ENCODE peak calls at places on chromosomes 1 and 21, in six cellular contexts. One of them, this sample, is unnamed.
A peak's percentile ranks its signal among the peaks of the same experiment; 100 is the strongest.

GRCh38 chr1:25571522-25571970 is 28.1 kb downstream of the LDLRAP1 start:
- DNase-seq in AG09319: no peak
- DNase-seq in neural crest cell: no peak
- DNase-seq in PC-9: no peak
- DNase-seq in mammary epithelial cell: no peak
- DNase-seq in RWPE1: no peak
- DNase-seq in this sample: no peak

GRCh38 chr1:87899746-87900145 is 571.1 kb downstream of the LMO4 start:
- DNase-seq in AG09319: no peak
- DNase-seq in neural crest cell: no peak
- DNase-seq in PC-9: no peak
- DNase-seq in mammary epithelial cell: no peak
- DNase-seq in RWPE1: no peak
- DNase-seq in this sample: no peak

GRCh38 chr1:50332941-50333594 is 90.2 kb downstream of the DMRTA2 start:
- DNase-seq in AG09319: no peak
- DNase-seq in neural crest cell: peak; percentile 69
- DNase-seq in PC-9: peak; percentile 46
- DNase-seq in mammary epithelial cell: peak; percentile 20
- DNase-seq in RWPE1: peak; percentile 41
- DNase-seq in this sample: peak; percentile 40

GRCh38 chr1:206890125-206890637 is 7.1 kb upstream of the IL24 start:
- DNase-seq in AG09319: no peak
- DNase-seq in neural crest cell: no peak
- DNase-seq in PC-9: no peak
- DNase-seq in mammary epithelial cell: peak; percentile 84
- DNase-seq in RWPE1: peak; percentile 75
- DNase-seq in this sample: peak; percentile 99

GRCh38 chr21:32597205-32597604 is 11.9 kb upstream of the TCP10L start:
- DNase-seq in AG09319: no peak
- DNase-seq in neural crest cell: no peak
- DNase-seq in PC-9: no peak
- DNase-seq in mammary epithelial cell: peak; percentile 97
- DNase-seq in RWPE1: peak; percentile 69
- DNase-seq in this sample: peak; percentile 78

GRCh38 chr1:33468559-33468958 is 3.9 kb upstream of the ZSCAN20 start:
- DNase-seq in AG09319: no peak
- DNase-seq in neural crest cell: no peak
- DNase-seq in PC-9: no peak
- DNase-seq in mammary epithelial cell: no peak
- DNase-seq in RWPE1: no peak
- DNase-seq in this sample: no peak

GRCh38 chr1:17773626-17774326 is 18.6 kb downstream of the ACTL8 start:
- DNase-seq in AG09319: no peak
- DNase-seq in neural crest cell: no peak
- DNase-seq in PC-9: no peak
- DNase-seq in mammary epithelial cell: no peak
- DNase-seq in RWPE1: no peak
- DNase-seq in this sample: no peak

GRCh38 chr1:157380523-157380922 is 171.8 kb downstream of the FCRL5 start:
- DNase-seq in AG09319: no peak
- DNase-seq in neural crest cell: no peak
- DNase-seq in PC-9: no peak
- DNase-seq in mammary epithelial cell: no peak
- DNase-seq in RWPE1: no peak
- DNase-seq in this sample: no peak

GRCh38 chr1:51316113-51316763 is 14.1 kb downstream of the TTC39A start:
- DNase-seq in AG09319: no peak
- DNase-seq in neural crest cell: no peak
- DNase-seq in PC-9: no peak
- DNase-seq in mammary epithelial cell: no peak
- DNase-seq in RWPE1: no peak
- DNase-seq in this sample: no peak

GRCh38 chr1:18575620-18576019 is 55.0 kb upstream of the PAX7 start:
- DNase-seq in AG09319: no peak
- DNase-seq in neural crest cell: peak; percentile 81
- DNase-seq in PC-9: no peak
- DNase-seq in mammary epithelial cell: no peak
- DNase-seq in RWPE1: peak; percentile 76
- DNase-seq in this sample: no peak

GRCh38 chr1:211579434-211580302 is 707 bp upstream of the SLC30A1 start:
- DNase-seq in AG09319: no peak
- DNase-seq in neural crest cell: peak; percentile 70
- DNase-seq in PC-9: peak; percentile 79
- DNase-seq in mammary epithelial cell: no peak
- DNase-seq in RWPE1: peak; percentile 4
- DNase-seq in this sample: peak; percentile 74

GRCh38 chr1:205199090-205199930 is 12.2 kb downstream of the DSTYK start:
- DNase-seq in AG09319: no peak
- DNase-seq in neural crest cell: no peak
- DNase-seq in PC-9: no peak
- DNase-seq in mammary epithelial cell: peak; percentile 73
- DNase-seq in RWPE1: no peak
- DNase-seq in this sample: no peak

GRCh38 chr1:93703649-93704048 is 22.0 kb upstream of the BCAR3 start:
- DNase-seq in AG09319: no peak
- DNase-seq in neural crest cell: no peak
- DNase-seq in PC-9: peak; percentile 26
- DNase-seq in mammary epithelial cell: peak; percentile 64
- DNase-seq in RWPE1: no peak
- DNase-seq in this sample: peak; percentile 25

GRCh38 chr21:24045775-24046215 is 1561.5 kb downstream of the MRPL39 start:
- DNase-seq in AG09319: peak; percentile 47
- DNase-seq in neural crest cell: peak; percentile 1
- DNase-seq in PC-9: peak; percentile 9
- DNase-seq in mammary epithelial cell: no peak
- DNase-seq in RWPE1: peak; percentile 2
- DNase-seq in this sample: peak; percentile 94

GRCh38 chr1:241045659-241046058 is 311.3 kb downstream of the RGS7 start:
- DNase-seq in AG09319: no peak
- DNase-seq in neural crest cell: no peak
- DNase-seq in PC-9: no peak
- DNase-seq in mammary epithelial cell: no peak
- DNase-seq in RWPE1: no peak
- DNase-seq in this sample: no peak

GRCh38 chr21:31873275-31873695 is 465 bp downstream of the HUNK start:
- DNase-seq in AG09319: no peak
- DNase-seq in neural crest cell: peak; percentile 50
- DNase-seq in PC-9: no peak
- DNase-seq in mammary epithelial cell: no peak
- DNase-seq in RWPE1: no peak
- DNase-seq in this sample: no peak

GRCh38 chr1:156920233-156921052 is at the start of gene LRRC71:
- DNase-seq in AG09319: peak; percentile 52
- DNase-seq in neural crest cell: peak; percentile 85
- DNase-seq in PC-9: peak; percentile 69
- DNase-seq in mammary epithelial cell: peak; percentile 48
- DNase-seq in RWPE1: peak; percentile 72
- DNase-seq in this sample: peak; percentile 69

GRCh38 chr1:97680894-97681293 is 239.9 kb downstream of the DPYD start:
- DNase-seq in AG09319: no peak
- DNase-seq in neural crest cell: no peak
- DNase-seq in PC-9: no peak
- DNase-seq in mammary epithelial cell: no peak
- DNase-seq in RWPE1: no peak
- DNase-seq in this sample: no peak

GRCh38 chr1:47656719-47657685 is 219.2 kb downstream of the FOXD2 start:
- DNase-seq in AG09319: peak; percentile 15
- DNase-seq in neural crest cell: no peak
- DNase-seq in PC-9: no peak
- DNase-seq in mammary epithelial cell: no peak
- DNase-seq in RWPE1: no peak
- DNase-seq in this sample: no peak

GRCh38 chr1:64850846-64851245 is 106.0 kb downstream of the RAVER2 start:
- DNase-seq in AG09319: no peak
- DNase-seq in neural crest cell: no peak
- DNase-seq in PC-9: no peak
- DNase-seq in mammary epithelial cell: no peak
- DNase-seq in RWPE1: no peak
- DNase-seq in this sample: no peak

GRCh38 chr1:10387611-10388386 is 11.1 kb upstream of the PGD start:
- DNase-seq in AG09319: peak; percentile 42
- DNase-seq in neural crest cell: no peak
- DNase-seq in PC-9: no peak
- DNase-seq in mammary epithelial cell: peak; percentile 41
- DNase-seq in RWPE1: peak; percentile 14
- DNase-seq in this sample: peak; percentile 42

GRCh38 chr1:211133393-211133840 is 531 bp downstream of the KCNH1 start:
- DNase-seq in AG09319: no peak
- DNase-seq in neural crest cell: peak; percentile 18
- DNase-seq in PC-9: no peak
- DNase-seq in mammary epithelial cell: peak; percentile 6
- DNase-seq in RWPE1: no peak
- DNase-seq in this sample: no peak

GRCh38 chr1:28010979-28011378 is 51.2 kb downstream of the XKR8 start:
- DNase-seq in AG09319: no peak
- DNase-seq in neural crest cell: no peak
- DNase-seq in PC-9: no peak
- DNase-seq in mammary epithelial cell: no peak
- DNase-seq in RWPE1: no peak
- DNase-seq in this sample: no peak

GRCh38 chr1:15945832-15946448 is 30.0 kb downstream of the ZBTB17 start:
- DNase-seq in AG09319: no peak
- DNase-seq in neural crest cell: no peak
- DNase-seq in PC-9: no peak
- DNase-seq in mammary epithelial cell: no peak
- DNase-seq in RWPE1: no peak
- DNase-seq in this sample: no peak

GRCh38 chr21:44870748-44871495 is 2.6 kb downstream of the PTTG1IP start:
- DNase-seq in AG09319: no peak
- DNase-seq in neural crest cell: no peak
- DNase-seq in PC-9: peak; percentile 29
- DNase-seq in mammary epithelial cell: peak; percentile 73
- DNase-seq in RWPE1: no peak
- DNase-seq in this sample: peak; percentile 36

GRCh38 chr21:26845066-26845749 is at the start of gene ADAMTS1:
- DNase-seq in AG09319: peak; percentile 89
- DNase-seq in neural crest cell: peak; percentile 94
- DNase-seq in PC-9: no peak
- DNase-seq in mammary epithelial cell: peak; percentile 72
- DNase-seq in RWPE1: peak; percentile 50
- DNase-seq in this sample: peak; percentile 59

GRCh38 chr1:195195423-195196057 is 1412.7 kb downstream of the KCNT2 start:
- DNase-seq in AG09319: no peak
- DNase-seq in neural crest cell: no peak
- DNase-seq in PC-9: no peak
- DNase-seq in mammary epithelial cell: no peak
- DNase-seq in RWPE1: no peak
- DNase-seq in this sample: no peak

GRCh38 chr1:153553691-153554608 is 4.9 kb upstream of the S100A3 start:
- DNase-seq in AG09319: no peak
- DNase-seq in neural crest cell: no peak
- DNase-seq in PC-9: no peak
- DNase-seq in mammary epithelial cell: no peak
- DNase-seq in RWPE1: no peak
- DNase-seq in this sample: no peak

GRCh38 chr1:64194168-64195088 is 9.0 kb upstream of the UBE2U start:
- DNase-seq in AG09319: no peak
- DNase-seq in neural crest cell: no peak
- DNase-seq in PC-9: no peak
- DNase-seq in mammary epithelial cell: no peak
- DNase-seq in RWPE1: no peak
- DNase-seq in this sample: no peak

GRCh38 chr1:975896-976683 is 5.8 kb downstream of the PERM1 start:
- DNase-seq in AG09319: no peak
- DNase-seq in neural crest cell: peak; percentile 71
- DNase-seq in PC-9: peak; percentile 89
- DNase-seq in mammary epithelial cell: peak; percentile 69
- DNase-seq in RWPE1: peak; percentile 77
- DNase-seq in this sample: peak; percentile 83

GRCh38 chr1:174788981-174789380 is 210.8 kb upstream of the CACYBP start:
- DNase-seq in AG09319: peak; percentile 42
- DNase-seq in neural crest cell: no peak
- DNase-seq in PC-9: peak; percentile 5
- DNase-seq in mammary epithelial cell: peak; percentile 84
- DNase-seq in RWPE1: peak; percentile 69
- DNase-seq in this sample: peak; percentile 54

GRCh38 chr1:88800382-88801051 is 90.8 kb downstream of the GTF2B start:
- DNase-seq in AG09319: no peak
- DNase-seq in neural crest cell: no peak
- DNase-seq in PC-9: no peak
- DNase-seq in mammary epithelial cell: no peak
- DNase-seq in RWPE1: no peak
- DNase-seq in this sample: peak; percentile 55

GRCh38 chr1:7690496-7691182 is 80.5 kb upstream of the VAMP3 start:
- DNase-seq in AG09319: no peak
- DNase-seq in neural crest cell: no peak
- DNase-seq in PC-9: no peak
- DNase-seq in mammary epithelial cell: no peak
- DNase-seq in RWPE1: no peak
- DNase-seq in this sample: no peak

GRCh38 chr21:43315244-43316137 is 111.4 kb downstream of the SIK1 start:
- DNase-seq in AG09319: no peak
- DNase-seq in neural crest cell: no peak
- DNase-seq in PC-9: no peak
- DNase-seq in mammary epithelial cell: no peak
- DNase-seq in RWPE1: no peak
- DNase-seq in this sample: no peak
- TF ChIP-seq CTCF in AG09319: no peak
- TF ChIP-seq CTCF in neural crest cell: peak; percentile 15
- TF ChIP-seq CTCF in PC-9: no peak
- TF ChIP-seq CTCF in mammary epithelial cell: no peak
- TF ChIP-seq CTCF in RWPE1: no peak
- TF ChIP-seq CTCF in this sample: no peak

GRCh38 chr1:9294910-9295636 is 2.4 kb downstream of the SPSB1 start:
- DNase-seq in AG09319: peak; percentile 36
- DNase-seq in neural crest cell: no peak
- DNase-seq in PC-9: peak; percentile 20
- DNase-seq in mammary epithelial cell: peak; percentile 29
- DNase-seq in RWPE1: no peak
- DNase-seq in this sample: no peak
- TF ChIP-seq CTCF in AG09319: peak; percentile 19
- TF ChIP-seq CTCF in neural crest cell: no peak
- TF ChIP-seq CTCF in PC-9: no peak
- TF ChIP-seq CTCF in mammary epithelial cell: no peak
- TF ChIP-seq CTCF in RWPE1: no peak
- TF ChIP-seq CTCF in this sample: no peak

GRCh38 chr1:69258842-69259241 is 308.9 kb upstream of the LRRC7 start:
- DNase-seq in AG09319: no peak
- DNase-seq in neural crest cell: no peak
- DNase-seq in PC-9: no peak
- DNase-seq in mammary epithelial cell: no peak
- DNase-seq in RWPE1: no peak
- DNase-seq in this sample: no peak
- TF ChIP-seq CTCF in AG09319: no peak
- TF ChIP-seq CTCF in neural crest cell: no peak
- TF ChIP-seq CTCF in PC-9: no peak
- TF ChIP-seq CTCF in mammary epithelial cell: no peak
- TF ChIP-seq CTCF in RWPE1: no peak
- TF ChIP-seq CTCF in this sample: no peak

GRCh38 chr1:248047008-248047407 is 372 bp downstream of the OR2L3 start:
- DNase-seq in AG09319: no peak
- DNase-seq in neural crest cell: no peak
- DNase-seq in PC-9: no peak
- DNase-seq in mammary epithelial cell: no peak
- DNase-seq in RWPE1: no peak
- DNase-seq in this sample: no peak
- TF ChIP-seq CTCF in AG09319: no peak
- TF ChIP-seq CTCF in neural crest cell: no peak
- TF ChIP-seq CTCF in PC-9: no peak
- TF ChIP-seq CTCF in mammary epithelial cell: no peak
- TF ChIP-seq CTCF in RWPE1: no peak
- TF ChIP-seq CTCF in this sample: peak; percentile 17